ENCODE peak calls at places on chromosomes 6 and 20, in four cellular contexts. O is mucosa of descending colon, L is lower leg skin, H is RWPE1. U is an unnamed sample.

GRCh38 chr6:72770959-72771358 is 149.1 kb downstream of the KCNQ5 start:
- DNase-seq in L (no peak), H (no peak), O (no peak), U (no peak)

GRCh38 chr6:121885399-121886152 is 450.1 kb downstream of the GJA1 start:
- DNase-seq in H (no peak), L (no peak), O (no peak), U (no peak)

GRCh38 chr6:75143186-75143585 is 62.7 kb downstream of the COL12A1 start:
- DNase-seq in O (no peak), H (no peak), L (no peak), U (no peak)

GRCh38 chr6:108097882-108098281 is 23.3 kb upstream of the OSTM1 start:
- DNase-seq in O (no peak), L (no peak), H (no peak), U (no peak)

GRCh38 chr20:38304845-38305447 is 990 bp downstream of the BPI start:
- DNase-seq in O (peak; percentile 36), H (peak; percentile 46), L (no peak), U (no peak)

GRCh38 chr6:96468281-96468680 is 53.3 kb upstream of the UFL1 start:
- DNase-seq in O (no peak), H (no peak), L (no peak), U (no peak)

GRCh38 chr6:137233561-137234504 is 14.6 kb upstream of the IFNGR1 start:
- DNase-seq in L (no peak), O (no peak), H (peak; percentile 40), U (no peak)

GRCh38 chr6:89297695-89298351 is 17.3 kb downstream of the GABRR2 start:
- DNase-seq in O (no peak), H (peak; percentile 92), L (peak; percentile 39), U (no peak)

GRCh38 chr20:16672299-16672698 is 57.5 kb upstream of the SNRPB2 start:
- DNase-seq in H (no peak), L (no peak), O (no peak), U (no peak)

GRCh38 chr6:39029156-39030011 is 19.2 kb upstream of the GLP1R start:
- DNase-seq in L (no peak), H (peak; percentile 47), O (peak; percentile 67), U (no peak)

GRCh38 chr20:37943501-37944455 is 40.9 kb downstream of the VSTM2L start:
- DNase-seq in L (peak; percentile 72), H (no peak), O (no peak), U (peak; percentile 86)

GRCh38 chr20:2163312-2163711 is 61.7 kb downstream of the STK35 start:
- DNase-seq in H (no peak), L (peak; percentile 73), O (no peak), U (no peak)

GRCh38 chr20:31678389-31679356 is 41.0 kb downstream of the COX4I2 start:
- DNase-seq in O (no peak), H (peak; percentile 96), L (no peak), U (no peak)

GRCh38 chr6:100301731-100302130 is 163.0 kb downstream of the SIM1 start:
- DNase-seq in L (no peak), H (no peak), O (no peak), U (no peak)

GRCh38 chr20:13995086-13995665 is at the start of gene MACROD2:
- DNase-seq in O (peak; percentile 99), L (peak; percentile 97), H (peak; percentile 99), U (peak; percentile 95)

GRCh38 chr20:50916257-50916656 is 15.0 kb downstream of the ADNP start:
- DNase-seq in O (no peak), L (no peak), H (peak; percentile 90), U (no peak)

GRCh38 chr6:39819676-39820075 is 27.5 kb downstream of the DAAM2 start:
- DNase-seq in L (no peak), H (no peak), O (no peak), U (no peak)

GRCh38 chr20:49291200-49291599 is 13.3 kb upstream of the ZNFX1 start:
- DNase-seq in L (no peak), H (no peak), O (no peak), U (no peak)

DNA sequence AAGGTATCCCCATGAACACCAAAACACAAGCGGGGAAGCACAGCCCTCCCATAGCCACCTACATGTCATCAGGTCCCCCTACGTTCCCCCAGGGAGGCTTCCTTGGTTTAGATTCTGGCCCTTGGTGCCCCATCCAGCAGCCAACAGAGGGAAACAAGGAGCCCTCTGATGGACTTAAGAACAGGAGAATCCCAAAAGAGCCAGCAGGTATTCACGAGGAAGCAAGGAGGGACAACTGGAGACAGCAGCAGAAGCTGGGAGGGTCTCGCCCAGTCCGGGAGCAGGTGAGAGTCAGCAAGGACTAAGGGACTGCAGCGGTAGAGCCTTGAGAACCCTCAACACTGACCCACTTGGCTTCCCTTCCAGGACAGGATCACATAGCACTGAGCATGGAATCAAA is 58.4 kb upstream of the TOP1 start:
- DNase-seq in H (no peak), L (peak; percentile 25), O (no peak), U (no peak)
- TF ChIP-seq CTCF in H (no peak), L (no peak), O (no peak), U (peak; percentile 24)

DNA sequence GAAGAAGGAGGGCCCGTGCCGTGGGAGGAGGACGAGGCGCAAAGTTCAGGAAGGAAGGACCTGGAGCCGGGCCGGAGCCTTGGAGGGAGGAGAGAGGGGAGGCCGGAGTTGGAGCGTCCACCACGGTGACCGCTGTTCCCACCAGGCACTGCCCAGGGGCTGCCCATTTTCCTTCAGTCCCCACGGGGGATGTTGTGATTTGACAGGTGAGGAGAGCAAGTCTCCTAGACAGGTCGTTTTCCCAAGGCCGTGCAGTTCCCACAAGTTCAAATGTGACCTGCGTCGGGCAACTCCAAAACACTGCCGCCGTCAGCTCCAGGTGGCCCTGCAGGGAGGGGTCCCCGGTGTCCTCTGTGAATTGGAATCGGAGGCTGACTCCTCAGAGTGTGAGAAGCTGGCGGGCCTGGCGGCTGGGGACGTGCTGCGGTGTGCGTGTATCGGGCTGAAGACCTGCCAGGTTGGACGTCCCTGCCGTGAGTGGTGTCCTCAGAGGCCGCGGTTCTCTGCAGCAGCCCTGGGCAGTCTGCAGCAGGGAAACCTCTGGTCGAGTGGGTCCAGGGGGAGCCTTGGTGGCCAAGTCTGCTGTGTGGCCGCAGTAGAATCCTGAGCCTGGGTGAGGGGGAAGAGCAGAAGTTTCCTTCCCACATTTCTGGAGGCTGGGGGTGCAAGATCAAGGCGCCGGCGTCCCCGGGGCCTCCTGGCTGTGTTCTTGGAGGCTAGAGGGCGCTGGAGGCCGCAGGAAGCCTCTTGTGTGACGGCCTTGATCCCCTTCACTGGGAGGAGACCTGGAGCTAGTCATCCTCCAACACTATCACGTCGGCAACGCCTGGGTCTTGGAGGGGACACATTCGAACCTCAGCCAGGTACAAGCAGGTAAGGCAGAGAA is 115.0 kb upstream of the FRMD1 start:
- DNase-seq in O (no peak), L (peak; percentile 78), H (no peak), U (peak; percentile 66)
- TF ChIP-seq CTCF in O (no peak), L (no peak), H (no peak), U (peak; percentile 30)

GRCh38 chr6:170516783-170517616 is 36.1 kb downstream of the PSMB1 start:
- DNase-seq in O (peak; percentile 33), H (peak; percentile 26), L (no peak), U (no peak)
- TF ChIP-seq CTCF in O (peak; percentile 50), H (peak; percentile 85), L (no peak), U (peak; percentile 91)

GRCh38 chr6:157991067-157991432 is 9.4 kb downstream of the SYNJ2 start:
- DNase-seq in L (no peak), H (no peak), O (no peak), U (no peak)
- TF ChIP-seq CTCF in L (no peak), H (no peak), O (no peak), U (no peak)

DNA sequence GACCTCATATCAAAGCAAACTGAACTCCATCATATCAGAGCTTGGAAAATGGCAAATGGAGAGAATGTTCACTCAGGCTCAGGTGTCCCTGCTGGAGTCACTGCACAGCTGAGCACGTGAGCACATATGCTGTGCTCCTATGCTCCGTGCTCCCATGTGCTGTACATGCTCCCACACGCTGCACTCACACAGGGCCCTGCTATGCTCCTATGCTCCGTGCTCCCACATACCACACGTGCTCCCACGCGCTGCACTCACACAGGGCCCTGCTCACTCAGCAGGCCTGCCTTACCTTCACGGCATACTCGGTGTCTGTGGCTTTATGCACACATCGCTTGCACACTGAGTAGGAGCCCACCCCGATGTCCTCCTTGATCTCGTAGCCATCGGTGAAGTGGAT is 65.7 kb upstream of the MPC1 start:
- DNase-seq in H (no peak), L (peak; percentile 48), O (no peak), U (no peak)
- TF ChIP-seq CTCF in H (no peak), L (no peak), O (no peak), U (no peak)

GRCh38 chr6:113979930-113980329 is 9.0 kb upstream of the HDAC2 start:
- DNase-seq in O (no peak), H (no peak), L (no peak), U (no peak)

GRCh38 chr6:113976806-113977205 is 5.9 kb upstream of the HDAC2 start:
- DNase-seq in H (no peak), L (no peak), O (no peak), U (no peak)

GRCh38 chr6:113978084-113978675 is 7.2 kb upstream of the HDAC2 start:
- DNase-seq in O (no peak), L (no peak), H (no peak), U (no peak)

GRCh38 chr6:113982055-113982550 is 11.2 kb upstream of the HDAC2 start:
- DNase-seq in L (no peak), O (no peak), H (no peak), U (no peak)

DNA sequence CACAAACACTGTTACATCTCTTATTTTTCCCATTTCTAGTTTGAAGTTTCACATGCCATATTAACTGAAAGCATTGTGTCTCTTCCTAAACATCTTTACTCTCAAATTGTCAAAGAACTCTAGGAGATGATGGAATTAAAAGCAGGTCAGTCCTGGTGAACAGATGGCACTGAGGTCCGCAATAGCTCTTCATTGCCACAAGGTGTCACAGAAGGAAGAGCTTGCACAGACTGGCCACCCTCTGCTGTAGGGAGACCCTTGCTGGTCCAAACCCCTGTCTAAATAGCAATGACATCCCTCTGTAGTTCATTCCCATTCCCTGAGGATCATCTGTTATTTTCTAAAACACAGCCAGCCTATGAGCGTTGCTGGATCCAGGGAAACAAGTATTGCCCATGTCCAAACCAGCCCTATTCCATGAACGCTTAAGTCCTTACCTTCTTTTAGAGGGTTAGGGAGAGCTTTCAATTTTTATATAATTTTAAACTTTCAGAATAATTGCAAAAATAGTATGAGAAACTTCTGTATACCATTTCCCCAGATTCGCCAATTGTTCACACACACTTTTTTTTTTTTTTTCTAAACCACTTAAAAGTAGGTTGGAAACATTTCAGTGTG is 10.1 kb upstream of the HDAC2 start:
- DNase-seq in L (no peak), H (peak; percentile 42), O (no peak), U (no peak)
- TF ChIP-seq CTCF in L (no peak), H (peak; percentile 52), O (no peak), U (peak; percentile 79)

GRCh38 chr6:30238178-30238795 is 25.1 kb upstream of the TRIM26 start:
- DNase-seq in L (no peak), H (no peak), O (no peak), U (no peak)
- TF ChIP-seq CTCF in L (no peak), H (no peak), O (no peak), U (peak; percentile 76)